ENCODE peak calls at places on chromosomes 7 and 10, in seven cellular contexts. One of them, this sample, is unnamed.

GRCh38 chr10:49600046-49600445 is 10.1 kb upstream of the SLC18A3 start:
- DNase-seq in A549: no peak
- DNase-seq in Calu3: no peak
- DNase-seq in fibroblast of the aortic adventitia: no peak
- DNase-seq in ovary: peak
- DNase-seq in RWPE1: no peak
- DNase-seq in gastrocnemius medialis: no peak
- DNase-seq in this sample: no peak

GRCh38 chr7:28767356-28767755 is 190.8 kb downstream of the TRIL start:
- DNase-seq in A549: no peak
- DNase-seq in Calu3: no peak
- DNase-seq in fibroblast of the aortic adventitia: peak
- DNase-seq in ovary: no peak
- DNase-seq in RWPE1: no peak
- DNase-seq in gastrocnemius medialis: no peak
- DNase-seq in this sample: no peak

GRCh38 chr10:63364918-63365317 is 100.9 kb downstream of the JMJD1C start:
- DNase-seq in A549: no peak
- DNase-seq in Calu3: no peak
- DNase-seq in fibroblast of the aortic adventitia: no peak
- DNase-seq in ovary: no peak
- DNase-seq in RWPE1: no peak
- DNase-seq in gastrocnemius medialis: no peak
- DNase-seq in this sample: no peak

GRCh38 chr7:43572516-43573049 is 10.3 kb upstream of the STK17A start:
- DNase-seq in A549: peak
- DNase-seq in Calu3: peak
- DNase-seq in fibroblast of the aortic adventitia: peak
- DNase-seq in ovary: no peak
- DNase-seq in RWPE1: peak
- DNase-seq in gastrocnemius medialis: peak
- DNase-seq in this sample: no peak

GRCh38 chr10:48390005-48390871 is 83.8 kb downstream of the MAPK8 start:
- DNase-seq in A549: no peak
- DNase-seq in Calu3: no peak
- DNase-seq in fibroblast of the aortic adventitia: no peak
- DNase-seq in ovary: no peak
- DNase-seq in RWPE1: no peak
- DNase-seq in gastrocnemius medialis: no peak
- DNase-seq in this sample: no peak

GRCh38 chr7:134359787-134360432 is 43.2 kb upstream of the SLC35B4 start:
- DNase-seq in A549: no peak
- DNase-seq in Calu3: no peak
- DNase-seq in fibroblast of the aortic adventitia: peak
- DNase-seq in ovary: no peak
- DNase-seq in RWPE1: no peak
- DNase-seq in gastrocnemius medialis: no peak
- DNase-seq in this sample: no peak

GRCh38 chr10:131769691-131770090 is 131.1 kb upstream of the PPP2R2D start:
- DNase-seq in A549: no peak
- DNase-seq in Calu3: no peak
- DNase-seq in fibroblast of the aortic adventitia: no peak
- DNase-seq in ovary: no peak
- DNase-seq in RWPE1: no peak
- DNase-seq in gastrocnemius medialis: no peak
- DNase-seq in this sample: no peak

GRCh38 chr7:96855139-96855538 is 145.5 kb upstream of the SEM1 start:
- DNase-seq in A549: no peak
- DNase-seq in Calu3: no peak
- DNase-seq in fibroblast of the aortic adventitia: no peak
- DNase-seq in ovary: no peak
- DNase-seq in RWPE1: no peak
- DNase-seq in gastrocnemius medialis: no peak
- DNase-seq in this sample: no peak

GRCh38 chr7:44581426-44581906 is 565 bp downstream of the TMED4 start:
- DNase-seq in A549: peak
- DNase-seq in Calu3: no peak
- DNase-seq in fibroblast of the aortic adventitia: no peak
- DNase-seq in ovary: no peak
- DNase-seq in RWPE1: no peak
- DNase-seq in gastrocnemius medialis: peak
- DNase-seq in this sample: no peak

GRCh38 chr7:2247141-2247985 is 5.3 kb downstream of the NUDT1 start:
- DNase-seq in A549: no peak
- DNase-seq in Calu3: peak
- DNase-seq in fibroblast of the aortic adventitia: peak
- DNase-seq in ovary: peak
- DNase-seq in RWPE1: no peak
- DNase-seq in gastrocnemius medialis: no peak
- DNase-seq in this sample: no peak

GRCh38 chr7:36227223-36227622 is 74.2 kb downstream of the EEPD1 start:
- DNase-seq in A549: no peak
- DNase-seq in Calu3: no peak
- DNase-seq in fibroblast of the aortic adventitia: peak
- DNase-seq in ovary: peak
- DNase-seq in RWPE1: no peak
- DNase-seq in gastrocnemius medialis: peak
- DNase-seq in this sample: no peak

GRCh38 chr10:49758249-49758930 is 3.7 kb downstream of the OGDHL start:
- DNase-seq in A549: no peak
- DNase-seq in Calu3: no peak
- DNase-seq in fibroblast of the aortic adventitia: no peak
- DNase-seq in ovary: no peak
- DNase-seq in RWPE1: no peak
- DNase-seq in gastrocnemius medialis: no peak
- DNase-seq in this sample: no peak

GRCh38 chr10:19730071-19730470 is 86.2 kb upstream of the PLXDC2 start:
- DNase-seq in A549: no peak
- DNase-seq in Calu3: no peak
- DNase-seq in fibroblast of the aortic adventitia: peak
- DNase-seq in ovary: no peak
- DNase-seq in RWPE1: no peak
- DNase-seq in gastrocnemius medialis: no peak
- DNase-seq in this sample: no peak

GRCh38 chr10:96587255-96588059 is 645 bp upstream of the TM9SF3 start:
- DNase-seq in A549: peak
- DNase-seq in Calu3: no peak
- DNase-seq in fibroblast of the aortic adventitia: peak
- DNase-seq in ovary: no peak
- DNase-seq in RWPE1: peak
- DNase-seq in gastrocnemius medialis: peak
- DNase-seq in this sample: no peak

GRCh38 chr10:68330852-68331454 is 911 bp upstream of the HNRNPH3 start:
- DNase-seq in A549: peak
- DNase-seq in Calu3: peak
- DNase-seq in fibroblast of the aortic adventitia: peak
- DNase-seq in ovary: peak
- DNase-seq in RWPE1: no peak
- DNase-seq in gastrocnemius medialis: peak
- DNase-seq in this sample: no peak

GRCh38 chr7:19369182-19369581 is 224.0 kb upstream of the FERD3L start:
- DNase-seq in A549: no peak
- DNase-seq in Calu3: no peak
- DNase-seq in fibroblast of the aortic adventitia: no peak
- DNase-seq in ovary: no peak
- DNase-seq in RWPE1: no peak
- DNase-seq in gastrocnemius medialis: no peak
- DNase-seq in this sample: no peak

GRCh38 chr10:19629559-19629958 is 186.7 kb upstream of the PLXDC2 start:
- DNase-seq in A549: peak
- DNase-seq in Calu3: peak
- DNase-seq in fibroblast of the aortic adventitia: peak
- DNase-seq in ovary: peak
- DNase-seq in RWPE1: no peak
- DNase-seq in gastrocnemius medialis: peak
- DNase-seq in this sample: no peak

GRCh38 chr7:56007167-56007652 is 42.8 kb downstream of the NIPSNAP2 start:
- DNase-seq in A549: peak
- DNase-seq in Calu3: no peak
- DNase-seq in fibroblast of the aortic adventitia: no peak
- DNase-seq in ovary: no peak
- DNase-seq in RWPE1: peak
- DNase-seq in gastrocnemius medialis: no peak
- DNase-seq in this sample: no peak

GRCh38 chr7:136925049-136925448 is 56.6 kb downstream of the CHRM2 start:
- DNase-seq in A549: no peak
- DNase-seq in Calu3: no peak
- DNase-seq in fibroblast of the aortic adventitia: peak
- DNase-seq in ovary: no peak
- DNase-seq in RWPE1: no peak
- DNase-seq in gastrocnemius medialis: no peak
- DNase-seq in this sample: no peak

GRCh38 chr10:85043207-85043606 is 714.8 kb downstream of the CCSER2 start:
- DNase-seq in A549: no peak
- DNase-seq in Calu3: no peak
- DNase-seq in fibroblast of the aortic adventitia: no peak
- DNase-seq in ovary: no peak
- DNase-seq in RWPE1: no peak
- DNase-seq in gastrocnemius medialis: no peak
- DNase-seq in this sample: no peak

GRCh38 chr10:21364196-21365114 is 161.0 kb downstream of the SKIDA1 start:
- DNase-seq in A549: peak
- DNase-seq in Calu3: peak
- DNase-seq in fibroblast of the aortic adventitia: peak
- DNase-seq in ovary: no peak
- DNase-seq in RWPE1: peak
- DNase-seq in gastrocnemius medialis: no peak
- DNase-seq in this sample: no peak

GRCh38 chr7:34842782-34843181 is 184.8 kb downstream of the NPSR1 start:
- DNase-seq in A549: no peak
- DNase-seq in Calu3: no peak
- DNase-seq in fibroblast of the aortic adventitia: no peak
- DNase-seq in ovary: no peak
- DNase-seq in RWPE1: no peak
- DNase-seq in gastrocnemius medialis: no peak
- DNase-seq in this sample: no peak

GRCh38 chr10:133162910-133163856 is 3.2 kb downstream of the KNDC1 start:
- DNase-seq in A549: no peak
- DNase-seq in Calu3: no peak
- DNase-seq in fibroblast of the aortic adventitia: no peak
- DNase-seq in ovary: peak
- DNase-seq in RWPE1: no peak
- DNase-seq in gastrocnemius medialis: no peak
- DNase-seq in this sample: no peak

GRCh38 chr7:70416611-70417010 is 715.3 kb upstream of the GALNT17 start:
- DNase-seq in A549: no peak
- DNase-seq in Calu3: no peak
- DNase-seq in fibroblast of the aortic adventitia: no peak
- DNase-seq in ovary: no peak
- DNase-seq in RWPE1: no peak
- DNase-seq in gastrocnemius medialis: no peak
- DNase-seq in this sample: no peak

GRCh38 chr7:121515181-121515580 is 119.1 kb upstream of the FAM3C start:
- DNase-seq in A549: no peak
- DNase-seq in Calu3: no peak
- DNase-seq in fibroblast of the aortic adventitia: no peak
- DNase-seq in ovary: no peak
- DNase-seq in RWPE1: no peak
- DNase-seq in gastrocnemius medialis: no peak
- DNase-seq in this sample: no peak

GRCh38 chr10:964321-964987 is 23.8 kb upstream of the GTPBP4 start:
- DNase-seq in A549: no peak
- DNase-seq in Calu3: no peak
- DNase-seq in fibroblast of the aortic adventitia: peak
- DNase-seq in ovary: no peak
- DNase-seq in RWPE1: no peak
- DNase-seq in gastrocnemius medialis: no peak
- DNase-seq in this sample: no peak

GRCh38 chr7:44087914-44088838 is 5.8 kb upstream of the POLM start:
- DNase-seq in A549: no peak
- DNase-seq in Calu3: no peak
- DNase-seq in fibroblast of the aortic adventitia: peak
- DNase-seq in ovary: peak
- DNase-seq in RWPE1: no peak
- DNase-seq in gastrocnemius medialis: peak
- DNase-seq in this sample: no peak

GRCh38 chr7:87933953-87934698 is at the start of gene ADAM22:
- DNase-seq in A549: peak
- DNase-seq in Calu3: peak
- DNase-seq in fibroblast of the aortic adventitia: peak
- DNase-seq in ovary: peak
- DNase-seq in RWPE1: peak
- DNase-seq in gastrocnemius medialis: peak
- DNase-seq in this sample: peak
- TF ChIP-seq CTCF in A549: no peak
- TF ChIP-seq CTCF in Calu3: no peak
- TF ChIP-seq CTCF in fibroblast of the aortic adventitia: no peak
- TF ChIP-seq CTCF in ovary: no peak
- TF ChIP-seq CTCF in RWPE1: no peak
- TF ChIP-seq CTCF in gastrocnemius medialis: no peak
- TF ChIP-seq CTCF in this sample: no peak

GRCh38 chr7:101172005-101172853 is 6.9 kb upstream of the VGF start:
- DNase-seq in A549: no peak
- DNase-seq in Calu3: no peak
- DNase-seq in fibroblast of the aortic adventitia: no peak
- DNase-seq in ovary: no peak
- DNase-seq in RWPE1: no peak
- DNase-seq in gastrocnemius medialis: no peak
- DNase-seq in this sample: no peak
- TF ChIP-seq CTCF in A549: no peak
- TF ChIP-seq CTCF in Calu3: no peak
- TF ChIP-seq CTCF in fibroblast of the aortic adventitia: no peak
- TF ChIP-seq CTCF in ovary: no peak
- TF ChIP-seq CTCF in RWPE1: no peak
- TF ChIP-seq CTCF in gastrocnemius medialis: no peak
- TF ChIP-seq CTCF in this sample: no peak

DNA sequence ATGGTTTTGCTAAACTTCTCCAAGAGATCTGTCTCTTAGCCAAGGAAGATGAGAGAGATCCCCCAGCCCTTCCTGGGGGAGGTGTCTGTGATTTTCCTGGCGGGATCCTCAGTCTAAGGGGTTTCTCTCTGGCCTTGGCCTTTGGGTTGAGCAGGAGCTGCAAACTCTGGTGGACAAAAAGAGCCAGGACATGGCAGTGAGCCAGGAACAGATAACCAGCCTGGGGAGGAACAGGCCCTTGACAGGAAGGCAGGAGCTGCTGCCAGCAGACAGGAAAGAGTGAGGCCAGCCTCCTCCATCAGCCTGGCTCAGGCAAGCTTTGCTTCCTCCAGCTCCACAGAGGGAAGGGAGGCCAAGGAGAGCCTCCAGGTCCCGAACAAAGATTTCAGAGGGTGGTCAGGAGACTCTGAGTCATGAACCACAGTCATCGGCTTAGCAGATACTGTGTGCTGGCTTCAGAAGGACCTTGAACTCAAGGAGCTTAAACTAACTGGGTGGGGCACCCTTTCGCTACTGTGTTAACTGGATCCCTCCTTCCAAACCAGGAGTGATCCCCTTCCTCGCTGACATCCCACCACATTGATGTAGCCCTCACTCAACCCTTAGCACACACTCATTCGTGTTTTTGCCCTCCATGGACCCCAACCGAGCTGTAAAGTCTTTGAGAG is 34.7 kb downstream of the DDIT4 start:
- DNase-seq in A549: peak
- DNase-seq in Calu3: peak
- DNase-seq in fibroblast of the aortic adventitia: peak
- DNase-seq in ovary: peak
- DNase-seq in RWPE1: no peak
- DNase-seq in gastrocnemius medialis: peak
- DNase-seq in this sample: no peak
- TF ChIP-seq CTCF in A549: no peak
- TF ChIP-seq CTCF in Calu3: no peak
- TF ChIP-seq CTCF in fibroblast of the aortic adventitia: no peak
- TF ChIP-seq CTCF in ovary: no peak
- TF ChIP-seq CTCF in RWPE1: no peak
- TF ChIP-seq CTCF in gastrocnemius medialis: no peak
- TF ChIP-seq CTCF in this sample: no peak

GRCh38 chr7:75993689-75994387 is 557 bp downstream of the TMEM120A start:
- DNase-seq in A549: peak
- DNase-seq in Calu3: peak
- DNase-seq in fibroblast of the aortic adventitia: peak
- DNase-seq in ovary: peak
- DNase-seq in RWPE1: peak
- DNase-seq in gastrocnemius medialis: peak
- DNase-seq in this sample: peak
- TF ChIP-seq CTCF in A549: no peak
- TF ChIP-seq CTCF in Calu3: no peak
- TF ChIP-seq CTCF in fibroblast of the aortic adventitia: no peak
- TF ChIP-seq CTCF in ovary: no peak
- TF ChIP-seq CTCF in RWPE1: no peak
- TF ChIP-seq CTCF in gastrocnemius medialis: no peak
- TF ChIP-seq CTCF in this sample: no peak